ENCODE peak calls at places on chromosomes 3 and 15, in four cellular contexts. C is astrocyte, T is cardiac muscle cell, I is A549. D is an unnamed sample.

GRCh38 chr15:68415501-68416157 is 16.3 kb downstream of the ITGA11 start:
- DNase-seq in I (no peak), T (no peak), C (no peak), D (no peak)

GRCh38 chr3:44252332-44252731 is 10.6 kb downstream of the TOPAZ1 start:
- DNase-seq in C (no peak), T (peak), I (no peak), D (no peak)

GRCh38 chr15:95032181-95032580 is 800.8 kb downstream of the MCTP2 start:
- DNase-seq in T (no peak), C (peak), I (no peak), D (no peak)

GRCh38 chr15:46644493-46645481 is 1010.0 kb downstream of the SQOR start:
- DNase-seq in T (no peak), C (no peak), I (no peak), D (no peak)

GRCh38 chr3:53142986-53143385 is 12.8 kb upstream of the RFT1 start:
- DNase-seq in C (no peak), T (no peak), I (no peak), D (no peak)

GRCh38 chr3:51559266-51559907 is 20.9 kb downstream of the RAD54L2 start:
- DNase-seq in I (no peak), C (peak), T (peak), D (no peak)

GRCh38 chr15:91369823-91370222 is 269.8 kb downstream of the SV2B start:
- DNase-seq in T (no peak), C (no peak), I (no peak), D (no peak)

GRCh38 chr3:127615631-127616305 is 13.2 kb upstream of the PODXL2 start:
- DNase-seq in T (no peak), I (no peak), C (no peak), D (no peak)

GRCh38 chr3:28940530-28940929 is 340.3 kb upstream of the RBMS3 start:
- DNase-seq in T (peak), C (peak), I (no peak), D (peak)

GRCh38 chr15:78130466-78131294 is 565 bp downstream of the CIB2 start:
- DNase-seq in T (no peak), I (no peak), C (no peak), D (no peak)

GRCh38 chr3:7669641-7670040 is 808.7 kb downstream of the GRM7 start:
- DNase-seq in C (no peak), T (no peak), I (no peak), D (no peak)

GRCh38 chr3:66037330-66037985 is 1.3 kb downstream of the MAGI1 start:
- DNase-seq in I (peak), T (peak), C (peak), D (peak)

GRCh38 chr3:29271501-29271900 is 9.4 kb upstream of the RBMS3 start:
- DNase-seq in C (no peak), T (no peak), I (no peak), D (no peak)

GRCh38 chr3:78659386-78659987 is 1108.3 kb downstream of the ROBO1 start:
- DNase-seq in C (no peak), I (no peak), T (peak), D (no peak)

GRCh38 chr15:70220444-70220937 is 122.8 kb upstream of the TLE3 start:
- DNase-seq in C (no peak), T (no peak), I (no peak), D (no peak)

GRCh38 chr3:62604301-62604700 is 231.0 kb upstream of the FEZF2 start:
- DNase-seq in T (peak), I (peak), C (peak), D (peak)

GRCh38 chr3:197512691-197513571 is 42.8 kb downstream of the BDH1 start:
- DNase-seq in I (no peak), C (no peak), T (no peak), D (no peak)

GRCh38 chr3:15636028-15636709 is 34.6 kb downstream of the BTD start:
- DNase-seq in C (peak), T (peak), I (peak), D (peak)

GRCh38 chr15:63608989-63609388 is 11.8 kb downstream of the FBXL22 start:
- DNase-seq in T (no peak), I (no peak), C (no peak), D (no peak)

GRCh38 chr3:18679226-18679625 is 254.1 kb upstream of the SATB1 start:
- DNase-seq in C (no peak), I (no peak), T (no peak), D (no peak)

GRCh38 chr3:171113716-171114115 is 87.2 kb upstream of the SLC2A2 start:
- DNase-seq in I (no peak), T (no peak), C (no peak), D (no peak)

GRCh38 chr15:67456677-67457529 is 64.0 kb upstream of the C15orf61 start:
- DNase-seq in C (peak), I (peak), T (peak), D (peak)

GRCh38 chr3:53412953-53413352 is 65.6 kb upstream of the DCP1A start:
- DNase-seq in T (no peak), I (no peak), C (no peak), D (no peak)

GRCh38 chr3:168073842-168074311 is 21.8 kb downstream of the GOLIM4 start:
- DNase-seq in I (no peak), C (no peak), T (no peak), D (peak)

GRCh38 chr3:94291686-94292085 is 228.8 kb downstream of the NSUN3 start:
- DNase-seq in C (peak), I (no peak), T (no peak), D (no peak)

GRCh38 chr3:16480861-16481569 is 32.5 kb downstream of the RFTN1 start:
- DNase-seq in T (peak), I (no peak), C (peak), D (peak)

GRCh38 chr3:187167795-187168194 is 28.5 kb upstream of the RPL39L start:
- DNase-seq in T (no peak), I (no peak), C (no peak), D (no peak)

GRCh38 chr3:190519886-190520285 is 6.0 kb downstream of the IL1RAP start:
- DNase-seq in I (no peak), T (no peak), C (no peak), D (no peak)
- H3K4me3 ChIP-seq in I (no peak), T (no peak), C (no peak), D (no peak)

GRCh38 chr15:101427606-101428487 is 61.7 kb downstream of the PCSK6 start:
- DNase-seq in T (no peak), I (no peak), C (no peak), D (no peak)
- TF ChIP-seq CTCF in T (no peak), I (no peak), C (no peak), D (no peak)

DNA sequence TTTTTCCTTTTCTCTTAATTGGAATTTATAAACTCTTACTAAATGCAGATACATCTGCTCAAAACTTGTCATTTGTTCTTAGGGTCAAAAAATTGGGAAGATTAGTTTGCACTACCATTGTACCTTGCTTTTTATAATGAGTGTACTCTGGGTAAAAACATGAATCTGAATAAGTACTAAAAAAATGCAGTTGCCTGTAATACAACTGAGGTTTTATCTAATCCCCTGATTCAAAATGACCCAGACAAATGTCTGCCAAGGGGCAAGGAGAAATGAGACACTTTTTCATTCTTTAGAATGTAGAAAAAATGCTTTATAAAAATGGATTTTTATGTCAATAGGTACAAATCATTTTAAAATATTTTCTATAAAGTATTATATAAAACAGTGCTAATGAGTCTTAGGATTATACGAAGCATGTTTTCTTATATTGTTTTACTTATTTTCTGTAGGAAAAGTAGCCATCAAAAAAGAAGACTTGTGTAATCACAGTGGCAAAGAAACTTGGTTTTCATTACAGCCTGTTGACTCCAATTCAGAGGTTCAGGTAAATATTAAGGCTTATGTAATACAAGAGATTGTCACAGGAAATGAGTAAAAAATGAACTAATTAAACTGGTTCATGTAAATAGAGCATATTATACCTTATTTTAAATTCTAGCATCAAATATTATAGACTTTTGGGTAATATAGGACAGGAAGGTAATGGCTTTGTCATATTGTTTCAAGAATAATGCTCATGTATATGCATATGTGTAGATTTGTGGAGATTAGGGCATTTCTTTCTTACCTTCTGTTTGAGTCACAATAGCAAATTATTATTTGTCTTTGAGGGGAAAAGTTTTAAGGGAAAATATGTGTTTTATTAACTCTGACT is 42.7 kb downstream of the RASA2 start:
- DNase-seq in C (no peak), T (no peak), I (no peak), D (peak)
- H3K4me3 ChIP-seq in C (no peak), T (no peak), I (no peak), D (no peak)

DNA sequence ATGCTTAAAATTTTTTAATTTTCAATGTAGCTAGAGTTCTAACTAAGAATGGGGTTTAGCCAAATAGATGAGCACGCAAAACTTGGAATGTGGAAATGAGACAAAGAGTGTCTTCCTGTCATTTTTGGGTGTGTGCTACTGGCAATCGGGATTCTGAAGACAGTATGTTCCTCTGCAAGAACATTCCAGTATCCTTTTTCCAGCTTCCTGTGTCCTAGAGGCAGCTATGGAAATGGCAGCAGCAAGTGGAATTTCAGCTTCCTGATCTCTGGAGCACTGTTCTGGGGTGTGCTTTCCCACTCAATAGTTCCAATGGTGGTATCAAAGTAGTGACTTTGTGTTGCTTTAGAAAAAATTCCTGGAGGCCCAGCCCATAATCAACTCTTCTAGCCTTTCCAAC is 642.9 kb upstream of the KCNMB2 start:
- DNase-seq in C (no peak), I (no peak), T (no peak), D (no peak)
- TF ChIP-seq CTCF in C (peak), I (no peak), T (no peak), D (no peak)

GRCh38 chr3:8767667-8768363 is 1.6 kb downstream of the OXTR start:
- DNase-seq in C (peak), T (peak), I (no peak), D (peak)

GRCh38 chr3:8769088-8769822 is at the start of gene OXTR:
- DNase-seq in T (peak), I (peak), C (peak), D (peak)

GRCh38 chr3:8766148-8766547 is 3.3 kb downstream of the OXTR start:
- DNase-seq in I (no peak), C (no peak), T (no peak), D (no peak)

GRCh38 chr3:8767181-8767666 is 2.2 kb downstream of the OXTR start:
- DNase-seq in T (no peak), C (no peak), I (no peak), D (no peak)

GRCh38 chr3:8768364-8769087 is 887 bp downstream of the OXTR start:
- DNase-seq in T (no peak), C (no peak), I (no peak), D (no peak)
- H3K4me3 ChIP-seq in T (peak), C (peak), I (peak), D (peak)

GRCh38 chr3:192408007-192408655 is 319.2 kb downstream of the FGF12 start:
- DNase-seq in C (peak), I (no peak), T (peak), D (no peak)
- TF ChIP-seq CTCF in C (no peak), I (no peak), T (no peak), D (no peak)

D was measured in mammary epithelial cell.